ENCODE peak calls at places on chromosomes 6 and 20, in seven cellular contexts. E is neuronal stem cell, A is mesendoderm, T is IMR-90, H is trophoblast cell, N is H9, D is H1. X is an unnamed sample.
A peak's percentile ranks its signal among the peaks of the same experiment; 100 is the strongest.

GRCh38 chr6:132919476-132919875 is 105.1 kb downstream of the RPS12 start:
- DNase-seq in E (no peak), A (no peak), T (peak; percentile 98), H (peak; percentile 79), N (no peak), D (no peak), X (peak; percentile 91)

GRCh38 chr20:40532103-40532502 is 156.9 kb downstream of the MAFB start:
- DNase-seq in E (no peak), A (peak; percentile 64), T (no peak), H (no peak), N (peak; percentile 45), D (peak; percentile 63), X (no peak)

GRCh38 chr6:17938885-17939284 is 48.5 kb downstream of the KIF13A start:
- DNase-seq in E (no peak), A (no peak), T (peak; percentile 81), H (no peak), N (no peak), D (no peak), X (peak; percentile 67)

GRCh38 chr6:156658596-156659316 is 118.4 kb upstream of the ARID1B start:
- DNase-seq in E (no peak), A (peak; percentile 19), T (no peak), H (no peak), N (no peak), D (no peak), X (no peak)

GRCh38 chr6:89597988-89598387 is 40.6 kb downstream of the LYRM2 start:
- DNase-seq in E (no peak), A (peak; percentile 90), T (no peak), H (peak; percentile 67), N (no peak), D (no peak), X (peak; percentile 13)

GRCh38 chr20:47747663-47748031 is 37.6 kb downstream of the SULF2 start:
- DNase-seq in E (no peak), A (no peak), T (no peak), H (no peak), N (no peak), D (no peak), X (no peak)

GRCh38 chr6:7727951-7728854 is 2.3 kb downstream of the BMP6 start:
- DNase-seq in E (peak; percentile 51), A (peak; percentile 65), T (no peak), H (no peak), N (peak; percentile 57), D (peak; percentile 77), X (peak; percentile 46)

GRCh38 chr20:21100590-21101452 is 5.3 kb downstream of the LINC00237 start:
- DNase-seq in E (peak; percentile 71), A (peak; percentile 75), T (peak; percentile 2), H (no peak), N (peak; percentile 79), D (peak; percentile 80), X (peak; percentile 21)

GRCh38 chr6:119495230-119495683 is 145.7 kb upstream of the MAN1A1 start:
- DNase-seq in E (no peak), A (no peak), T (no peak), H (no peak), N (no peak), D (no peak), X (no peak)

GRCh38 chr20:37253087-37253486 is 8.5 kb downstream of the GHRH start:
- DNase-seq in E (no peak), A (no peak), T (no peak), H (no peak), N (no peak), D (no peak), X (no peak)

DNA sequence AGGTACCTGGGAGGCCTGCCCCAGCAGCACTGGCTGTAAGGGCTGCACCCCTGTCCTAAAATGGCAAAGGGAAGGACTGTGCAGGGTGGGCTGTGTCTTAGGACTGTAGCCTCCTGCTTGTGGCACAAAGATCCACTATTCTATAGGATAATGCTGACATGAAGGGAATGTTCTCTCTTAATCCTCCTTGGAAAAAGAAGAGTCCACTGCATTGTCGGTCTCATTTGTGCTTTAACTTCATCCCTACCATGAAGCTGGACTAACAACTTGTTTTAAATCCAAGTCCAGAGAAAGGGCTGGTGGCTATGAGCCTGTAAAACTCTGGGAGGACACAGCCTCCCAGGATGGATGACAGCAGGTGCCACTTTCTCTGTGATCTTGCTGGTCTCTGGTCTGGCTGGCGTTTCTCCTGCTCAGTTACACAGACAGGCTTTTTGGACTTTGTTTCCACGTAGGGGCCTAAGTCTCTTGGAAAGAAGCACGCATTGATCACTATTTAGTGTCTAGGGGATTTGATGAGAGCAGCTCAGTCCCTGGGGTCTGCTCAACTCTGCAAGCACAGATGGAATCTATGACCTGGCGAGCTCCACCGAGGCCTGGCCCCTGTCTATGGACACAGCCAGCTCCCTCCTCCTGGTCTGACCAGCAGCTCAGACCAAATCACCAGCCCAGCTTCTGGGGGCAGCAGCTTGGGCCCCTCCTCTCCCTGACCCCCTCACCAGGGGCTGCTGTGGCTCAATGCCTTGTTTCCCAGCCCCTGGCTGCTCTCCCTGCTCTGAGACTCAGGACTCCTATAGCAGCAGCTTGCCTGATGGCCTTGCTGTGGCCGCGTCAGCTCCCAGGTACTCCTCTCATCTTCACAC is 4.8 kb downstream of the CST3 start:
- DNase-seq in E (no peak), A (no peak), T (no peak), H (no peak), N (no peak), D (no peak), X (no peak)
- H3K23ac ChIP-seq in E (no peak overlapping the region), A (no peak overlapping the region), T (no peak overlapping the region), H (no peak overlapping the region), N (no peak overlapping the region), D (no peak overlapping the region), X (no peak overlapping the region)

GRCh38 chr6:105469951-105470350 is 67.1 kb upstream of the PREP start:
- DNase-seq in E (no peak), A (no peak), T (no peak), H (no peak), N (no peak), D (no peak), X (no peak)
- H3K23ac ChIP-seq in E (no peak overlapping the region), A (no peak overlapping the region), T (no peak overlapping the region), H (no peak overlapping the region), N (no peak overlapping the region), D (no peak overlapping the region), X (no peak overlapping the region)

DNA sequence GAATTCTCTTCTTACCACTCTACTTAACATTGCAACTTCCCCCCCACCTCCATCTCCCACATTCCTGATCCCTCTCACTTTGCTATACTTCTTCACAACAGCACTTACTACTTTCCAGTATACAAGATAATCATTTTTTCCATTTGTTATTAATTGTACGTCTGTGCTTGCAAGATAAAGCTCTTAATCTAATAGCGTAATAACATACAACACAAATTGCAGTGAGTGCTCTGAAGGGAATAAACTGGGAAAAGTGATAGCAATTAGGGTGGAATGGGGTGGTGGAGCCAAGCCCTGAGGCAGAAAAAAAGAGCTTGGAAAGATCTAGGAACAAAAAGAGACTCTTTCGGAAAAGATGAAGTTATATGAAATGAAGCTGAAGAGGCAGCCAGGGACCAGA is 8.5 kb downstream of the CGAS start:
- DNase-seq in E (no peak), A (no peak), T (no peak), H (no peak), N (no peak), D (no peak), X (no peak)
- H3K23ac ChIP-seq in E (no peak overlapping the region), A (no peak overlapping the region), T (no peak overlapping the region), H (no peak overlapping the region), N (no peak overlapping the region), D (no peak overlapping the region), X (no peak overlapping the region)

GRCh38 chr6:139754898-139755754 is 380.7 kb upstream of the CITED2 start:
- DNase-seq in E (no peak), A (no peak), T (no peak), H (no peak), N (no peak), D (no peak), X (peak; percentile 61)
- H3K23ac ChIP-seq in E (no peak overlapping the region), A (no peak overlapping the region), T (peak overlapping the region; percentile 77), H (no peak overlapping the region), N (no peak overlapping the region), D (no peak overlapping the region), X (no peak overlapping the region)

GRCh38 chr20:52614036-52614863 is 357.9 kb upstream of the TSHZ2 start:
- DNase-seq in E (no peak), A (no peak), T (no peak), H (no peak), N (no peak), D (no peak), X (no peak)

DNA sequence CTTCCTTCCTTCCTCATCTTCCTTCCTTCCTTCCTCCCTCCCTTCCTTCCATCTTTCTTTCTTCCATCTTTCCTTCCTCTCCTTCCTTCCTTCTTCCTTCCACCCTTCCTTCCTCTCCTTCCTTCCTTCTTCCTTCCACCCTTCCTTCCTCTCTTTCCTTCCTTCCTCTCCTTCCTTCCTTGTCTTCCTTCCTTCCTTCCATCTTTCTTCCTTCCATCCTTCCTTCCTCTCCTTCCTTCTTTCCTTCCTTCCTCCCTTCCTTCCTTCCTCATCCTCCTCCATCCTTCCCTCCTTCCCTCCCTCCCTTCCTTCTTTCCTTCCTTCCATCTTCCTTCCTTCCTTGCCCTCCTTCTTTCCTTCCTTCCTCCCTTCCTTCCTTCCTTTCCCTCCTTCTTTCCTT is 361.4 kb upstream of the TSHZ2 start:
- DNase-seq in E (no peak), A (no peak), T (no peak), H (no peak), N (no peak), D (no peak), X (no peak)
- H3K23ac ChIP-seq in E (no peak overlapping the region), A (no peak overlapping the region), T (no peak overlapping the region), H (no peak overlapping the region), N (no peak overlapping the region), D (no peak overlapping the region), X (no peak overlapping the region)

GRCh38 chr6:43254138-43254817 is 11.0 kb downstream of the TTBK1 start:
- DNase-seq in E (no peak), A (no peak), T (peak; percentile 41), H (no peak), N (no peak), D (peak; percentile 43), X (no peak)

GRCh38 chr6:43248791-43249190 is 5.5 kb downstream of the TTBK1 start:
- DNase-seq in E (no peak), A (no peak), T (no peak), H (no peak), N (no peak), D (no peak), X (no peak)

GRCh38 chr6:43253401-43253800 is 10.1 kb downstream of the TTBK1 start:
- DNase-seq in E (no peak), A (no peak), T (no peak), H (no peak), N (no peak), D (no peak), X (no peak)

GRCh38 chr6:43248107-43248506 is 4.8 kb downstream of the TTBK1 start:
- DNase-seq in E (no peak), A (no peak), T (no peak), H (no peak), N (no peak), D (no peak), X (no peak)

DNA sequence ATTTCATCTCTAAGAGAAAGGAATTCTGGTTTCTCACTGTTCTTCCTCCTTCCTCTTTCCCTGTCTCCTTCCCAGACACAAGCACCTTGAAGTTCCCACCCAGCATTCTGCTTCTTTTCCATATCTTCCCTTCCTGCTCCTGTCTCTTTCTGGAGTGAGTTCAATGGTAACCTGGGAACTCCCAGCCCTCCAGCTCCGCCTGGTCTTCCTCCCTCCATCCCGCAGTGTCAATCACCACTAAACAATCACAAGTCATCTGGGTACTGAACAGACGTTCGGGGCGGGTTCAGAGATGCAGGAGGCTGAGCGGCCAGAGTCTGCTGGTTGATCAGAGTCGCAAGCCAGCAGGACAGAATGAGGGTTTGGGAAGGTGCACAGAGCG is 7.7 kb downstream of the TTBK1 start:
- DNase-seq in E (no peak), A (no peak), T (no peak), H (no peak), N (no peak), D (no peak), X (no peak)
- H3K23ac ChIP-seq in E (no peak overlapping the region), A (no peak overlapping the region), T (no peak overlapping the region), H (no peak overlapping the region), N (no peak overlapping the region), D (no peak overlapping the region), X (no peak overlapping the region)

X was measured in mesenchymal stem cell.